ENCODE peak calls at places on chromosomes 16 and 17, in nine cellular contexts. One of them, this sample, is unnamed. For H3K4me1, the result is how much of the 10 kb centered on the place peaks cover.

GRCh38 chr17:50214986-50215730 is 13.7 kb upstream of the COL1A1 start:
- DNase-seq in PC-9: no peak
- DNase-seq in upper lobe of right lung: no peak
- DNase-seq in A673: no peak
- DNase-seq in left ventricle myocardium inferior: no peak
- DNase-seq in neuronal stem cell: no peak
- DNase-seq in ovary: no peak
- DNase-seq in GM23248: peak
- DNase-seq in heart right ventricle: no peak
- DNase-seq in this sample: no peak

GRCh38 chr17:64780096-64781012 is 118.2 kb upstream of the SMURF2 start:
- DNase-seq in A673: peak
- DNase-seq in PC-9: peak
- DNase-seq in ovary: no peak
- DNase-seq in upper lobe of right lung: peak
- DNase-seq in GM23248: peak
- DNase-seq in heart right ventricle: peak
- DNase-seq in left ventricle myocardium inferior: peak
- DNase-seq in neuronal stem cell: no peak
- DNase-seq in this sample: peak

GRCh38 chr17:13594762-13595697 is 6.7 kb downstream of the HS3ST3A1 start:
- DNase-seq in left ventricle myocardium inferior: peak
- DNase-seq in upper lobe of right lung: no peak
- DNase-seq in neuronal stem cell: peak
- DNase-seq in GM23248: peak
- DNase-seq in ovary: peak
- DNase-seq in A673: peak
- DNase-seq in PC-9: peak
- DNase-seq in heart right ventricle: peak
- DNase-seq in this sample: peak

GRCh38 chr17:5705081-5705875 is 121.0 kb upstream of the NLRP1 start:
- DNase-seq in GM23248: peak
- DNase-seq in heart right ventricle: no peak
- DNase-seq in ovary: no peak
- DNase-seq in A673: peak
- DNase-seq in upper lobe of right lung: no peak
- DNase-seq in neuronal stem cell: peak
- DNase-seq in PC-9: no peak
- DNase-seq in left ventricle myocardium inferior: no peak
- DNase-seq in this sample: no peak

GRCh38 chr16:84103678-84104077 is 13.1 kb downstream of the MBTPS1 start:
- DNase-seq in upper lobe of right lung: no peak
- DNase-seq in heart right ventricle: no peak
- DNase-seq in PC-9: peak
- DNase-seq in ovary: no peak
- DNase-seq in A673: no peak
- DNase-seq in neuronal stem cell: no peak
- DNase-seq in left ventricle myocardium inferior: no peak
- DNase-seq in GM23248: peak
- DNase-seq in this sample: no peak

GRCh38 chr17:72151565-72152391 is 31.0 kb downstream of the SOX9 start:
- DNase-seq in heart right ventricle: peak
- DNase-seq in left ventricle myocardium inferior: peak
- DNase-seq in neuronal stem cell: peak
- DNase-seq in ovary: no peak
- DNase-seq in A673: no peak
- DNase-seq in PC-9: peak
- DNase-seq in GM23248: peak
- DNase-seq in upper lobe of right lung: peak
- DNase-seq in this sample: no peak

GRCh38 chr16:54632821-54633220 is 297.8 kb upstream of the IRX5 start:
- DNase-seq in GM23248: no peak
- DNase-seq in PC-9: no peak
- DNase-seq in heart right ventricle: no peak
- DNase-seq in A673: no peak
- DNase-seq in ovary: no peak
- DNase-seq in neuronal stem cell: no peak
- DNase-seq in left ventricle myocardium inferior: no peak
- DNase-seq in upper lobe of right lung: no peak
- DNase-seq in this sample: no peak

GRCh38 chr16:49652441-49653175 is 203.3 kb downstream of the ZNF423 start:
- DNase-seq in neuronal stem cell: no peak
- DNase-seq in upper lobe of right lung: no peak
- DNase-seq in PC-9: no peak
- DNase-seq in heart right ventricle: peak
- DNase-seq in GM23248: peak
- DNase-seq in left ventricle myocardium inferior: peak
- DNase-seq in ovary: peak
- DNase-seq in A673: peak
- DNase-seq in this sample: peak

DNA sequence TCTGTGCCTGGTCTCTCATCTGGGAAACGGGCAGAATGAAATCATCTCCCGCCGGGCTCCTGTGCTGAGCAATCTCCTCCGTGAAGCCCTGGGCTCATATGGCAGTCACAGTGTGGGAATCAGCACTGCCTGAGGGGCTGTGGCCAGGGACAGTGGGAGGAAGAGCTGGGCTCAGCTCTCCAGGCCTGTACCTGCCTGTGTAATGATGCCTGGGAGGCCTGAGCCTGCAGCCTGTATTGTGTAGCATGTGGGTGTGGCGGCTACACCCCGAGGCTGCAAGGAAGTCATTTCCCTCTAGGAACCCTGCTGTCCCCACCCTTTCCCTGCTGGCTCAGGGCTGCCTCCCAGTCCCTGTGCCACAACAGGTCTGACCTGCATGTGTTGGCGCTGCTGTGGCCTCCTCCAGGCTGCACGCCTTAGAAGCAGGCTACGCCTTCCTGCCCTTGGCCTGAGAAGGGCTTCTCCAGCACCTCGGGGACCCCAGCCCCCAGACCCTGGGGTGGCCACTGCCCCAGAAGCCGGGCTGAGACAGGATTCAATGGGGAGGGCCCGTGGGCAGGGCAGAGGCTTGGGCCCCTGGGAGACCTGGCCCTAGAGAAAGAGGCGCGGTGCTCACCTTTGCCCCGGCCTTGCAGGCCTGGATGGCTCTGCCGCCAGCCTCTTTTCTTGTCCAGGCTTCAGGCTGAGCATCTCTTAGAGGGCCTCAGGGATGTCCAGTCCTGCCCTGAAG is 2.1 kb downstream of the ITGB4 start:
- DNase-seq in A673: no peak
- DNase-seq in ovary: no peak
- DNase-seq in upper lobe of right lung: no peak
- DNase-seq in neuronal stem cell: no peak
- DNase-seq in heart right ventricle: no peak
- DNase-seq in left ventricle myocardium inferior: peak
- DNase-seq in PC-9: peak
- DNase-seq in GM23248: peak
- DNase-seq in this sample: no peak
- H3K4me3 ChIP-seq in A673: no peak
- H3K4me3 ChIP-seq in ovary: no peak
- H3K4me3 ChIP-seq in upper lobe of right lung: peak
- H3K4me3 ChIP-seq in neuronal stem cell: no peak
- H3K4me3 ChIP-seq in heart right ventricle: no peak
- H3K4me3 ChIP-seq in left ventricle myocardium inferior: peak
- H3K4me3 ChIP-seq in PC-9: peak
- H3K4me3 ChIP-seq in GM23248: no peak
- H3K4me3 ChIP-seq in this sample: no peak

GRCh38 chr17:40540448-40540847 is 24.8 kb downstream of the CCR7 start:
- DNase-seq in neuronal stem cell: no peak
- DNase-seq in heart right ventricle: no peak
- DNase-seq in left ventricle myocardium inferior: no peak
- DNase-seq in ovary: peak
- DNase-seq in GM23248: no peak
- DNase-seq in A673: no peak
- DNase-seq in PC-9: no peak
- DNase-seq in upper lobe of right lung: peak
- DNase-seq in this sample: no peak

GRCh38 chr17:40541060-40541872 is 24.0 kb downstream of the CCR7 start:
- DNase-seq in heart right ventricle: no peak
- DNase-seq in ovary: peak
- DNase-seq in left ventricle myocardium inferior: no peak
- DNase-seq in GM23248: no peak
- DNase-seq in PC-9: no peak
- DNase-seq in upper lobe of right lung: peak
- DNase-seq in A673: no peak
- DNase-seq in neuronal stem cell: no peak
- DNase-seq in this sample: no peak

GRCh38 chr17:40545660-40546059 is 19.6 kb downstream of the CCR7 start:
- DNase-seq in upper lobe of right lung: peak
- DNase-seq in left ventricle myocardium inferior: no peak
- DNase-seq in ovary: no peak
- DNase-seq in A673: no peak
- DNase-seq in neuronal stem cell: no peak
- DNase-seq in heart right ventricle: no peak
- DNase-seq in PC-9: no peak
- DNase-seq in GM23248: no peak
- DNase-seq in this sample: peak

GRCh38 chr17:40541873-40542561 is 23.3 kb downstream of the CCR7 start:
- DNase-seq in ovary: no peak
- DNase-seq in PC-9: no peak
- DNase-seq in heart right ventricle: peak
- DNase-seq in upper lobe of right lung: peak
- DNase-seq in left ventricle myocardium inferior: peak
- DNase-seq in GM23248: peak
- DNase-seq in neuronal stem cell: no peak
- DNase-seq in A673: no peak
- DNase-seq in this sample: peak

DNA sequence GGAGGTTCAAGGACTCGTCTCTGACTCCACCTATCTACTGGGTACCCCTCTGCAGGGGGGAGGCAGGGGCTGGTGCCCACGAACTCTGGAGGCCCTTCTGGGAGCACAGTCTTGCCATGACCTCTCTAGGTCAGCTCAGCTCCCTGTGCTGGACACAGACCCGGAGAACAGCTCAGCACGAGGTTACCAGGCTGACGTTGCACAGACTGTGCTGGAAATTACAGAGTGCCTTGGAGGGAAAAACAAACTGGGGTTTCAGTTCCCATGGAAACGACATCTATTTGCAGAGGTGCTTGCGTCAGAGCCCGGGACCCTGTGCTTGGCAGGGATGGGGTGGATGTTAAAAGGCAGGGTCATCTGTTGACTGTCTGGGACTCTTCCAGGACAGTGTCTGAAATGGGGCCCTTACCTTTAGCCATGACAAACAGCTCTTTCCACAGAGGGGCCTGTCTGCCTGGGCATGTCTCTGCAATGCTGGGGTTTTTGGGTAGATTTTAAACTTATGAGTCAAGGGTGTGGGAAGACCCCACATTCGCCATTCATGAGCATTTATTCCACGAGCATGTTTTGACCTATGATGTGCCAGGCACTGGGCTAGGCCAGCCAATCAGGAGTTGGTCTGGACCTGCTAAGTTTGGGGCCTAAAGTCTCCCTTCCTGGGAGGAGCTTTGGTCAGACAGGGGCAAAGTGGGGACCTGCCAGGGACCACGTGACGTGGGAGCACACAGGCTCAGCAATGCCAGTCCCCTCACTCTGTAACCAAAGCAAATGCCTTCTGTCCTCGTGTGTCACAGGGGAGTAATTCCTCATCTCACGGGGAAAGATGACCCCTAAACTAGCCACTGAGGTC is 22.5 kb downstream of the CCR7 start:
- DNase-seq in neuronal stem cell: no peak
- DNase-seq in PC-9: no peak
- DNase-seq in upper lobe of right lung: peak
- DNase-seq in heart right ventricle: peak
- DNase-seq in A673: no peak
- DNase-seq in ovary: peak
- DNase-seq in left ventricle myocardium inferior: peak
- DNase-seq in GM23248: peak
- DNase-seq in this sample: peak
- H3K4me1 ChIP-seq in neuronal stem cell: under half
- H3K4me1 ChIP-seq in PC-9: under half
- H3K4me1 ChIP-seq in upper lobe of right lung: half or more
- H3K4me1 ChIP-seq in heart right ventricle: half or more
- H3K4me1 ChIP-seq in A673: under half
- H3K4me1 ChIP-seq in ovary: under half
- H3K4me1 ChIP-seq in left ventricle myocardium inferior: half or more
- H3K4me1 ChIP-seq in GM23248: under half
- H3K4me1 ChIP-seq in this sample: half or more

DNA sequence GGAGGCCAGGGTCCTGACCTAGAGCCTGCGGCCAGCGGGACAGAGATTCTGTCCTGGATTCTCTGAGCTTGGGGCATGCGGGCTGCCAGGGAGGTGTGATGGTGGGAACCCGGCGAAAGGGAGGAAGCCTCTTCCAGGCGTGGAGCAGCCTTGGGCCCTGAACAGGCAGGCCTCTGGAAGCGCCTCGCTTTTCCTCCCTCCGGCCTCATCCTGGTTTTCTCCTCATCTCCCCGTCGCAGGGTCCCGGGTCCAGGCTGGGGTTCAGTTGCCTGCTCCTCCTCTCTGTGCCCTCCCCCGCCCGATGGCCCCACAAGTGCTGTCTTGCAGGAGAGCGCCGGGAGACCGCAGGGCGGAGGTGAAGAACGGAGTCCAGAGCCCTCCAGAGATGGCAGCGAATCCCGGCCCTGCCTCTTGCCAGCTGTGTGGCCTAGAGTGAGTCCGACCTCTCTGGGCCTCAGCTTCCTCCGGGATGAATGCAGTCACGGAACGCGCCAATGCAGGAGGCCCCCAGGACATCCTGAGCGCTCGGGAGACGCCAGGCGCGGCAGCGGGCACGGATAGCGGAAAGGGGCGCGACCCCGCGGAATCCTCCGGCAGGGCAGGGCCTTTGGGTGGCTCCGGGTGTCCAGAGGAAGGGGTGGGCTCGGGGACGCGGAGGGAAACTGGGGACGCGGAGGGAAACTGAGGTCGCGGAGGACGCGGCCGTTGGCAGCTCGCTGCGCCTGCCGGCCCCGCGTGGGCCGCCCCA is 553 bp upstream of the RAB11FIP4 start:
- DNase-seq in left ventricle myocardium inferior: no peak
- DNase-seq in neuronal stem cell: no peak
- DNase-seq in ovary: no peak
- DNase-seq in GM23248: peak
- DNase-seq in heart right ventricle: no peak
- DNase-seq in A673: no peak
- DNase-seq in upper lobe of right lung: no peak
- DNase-seq in PC-9: no peak
- DNase-seq in this sample: peak
- H3K4me3 ChIP-seq in left ventricle myocardium inferior: peak
- H3K4me3 ChIP-seq in neuronal stem cell: peak
- H3K4me3 ChIP-seq in ovary: peak
- H3K4me3 ChIP-seq in GM23248: peak
- H3K4me3 ChIP-seq in heart right ventricle: peak
- H3K4me3 ChIP-seq in A673: peak
- H3K4me3 ChIP-seq in upper lobe of right lung: peak
- H3K4me3 ChIP-seq in PC-9: no peak
- H3K4me3 ChIP-seq in this sample: peak

GRCh38 chr16:8182761-8183160 is 407.6 kb downstream of the TMEM114 start:
- DNase-seq in PC-9: no peak
- DNase-seq in ovary: no peak
- DNase-seq in A673: no peak
- DNase-seq in GM23248: no peak
- DNase-seq in heart right ventricle: no peak
- DNase-seq in upper lobe of right lung: no peak
- DNase-seq in neuronal stem cell: no peak
- DNase-seq in left ventricle myocardium inferior: no peak
- DNase-seq in this sample: no peak

GRCh38 chr16:8183186-8184099 is 406.9 kb downstream of the TMEM114 start:
- DNase-seq in ovary: no peak
- DNase-seq in upper lobe of right lung: no peak
- DNase-seq in A673: no peak
- DNase-seq in PC-9: no peak
- DNase-seq in left ventricle myocardium inferior: no peak
- DNase-seq in GM23248: no peak
- DNase-seq in heart right ventricle: no peak
- DNase-seq in neuronal stem cell: no peak
- DNase-seq in this sample: no peak

GRCh38 chr16:8187782-8188372 is 402.4 kb downstream of the TMEM114 start:
- DNase-seq in heart right ventricle: no peak
- DNase-seq in A673: no peak
- DNase-seq in PC-9: no peak
- DNase-seq in left ventricle myocardium inferior: no peak
- DNase-seq in upper lobe of right lung: no peak
- DNase-seq in neuronal stem cell: no peak
- DNase-seq in ovary: no peak
- DNase-seq in GM23248: no peak
- DNase-seq in this sample: no peak

DNA sequence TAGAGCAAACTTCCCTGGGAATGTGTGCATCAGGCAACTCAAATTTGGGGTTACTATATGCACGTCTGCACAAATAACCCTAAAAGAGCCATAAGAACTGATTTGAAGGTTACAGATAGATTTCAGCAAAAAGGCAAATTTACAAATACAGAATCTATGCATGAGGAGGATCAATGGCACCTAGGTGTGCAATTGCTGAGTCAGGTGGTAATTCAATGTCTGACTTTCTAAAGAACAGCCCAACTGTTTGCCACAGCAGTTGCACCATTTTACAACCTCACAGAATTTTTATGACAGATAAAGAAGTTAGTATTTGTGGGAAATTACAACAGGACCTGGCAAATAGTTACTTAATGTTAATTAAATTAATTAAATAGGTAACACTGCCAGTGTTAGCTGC is 405.5 kb downstream of the TMEM114 start:
- DNase-seq in A673: no peak
- DNase-seq in GM23248: no peak
- DNase-seq in neuronal stem cell: no peak
- DNase-seq in ovary: no peak
- DNase-seq in heart right ventricle: no peak
- DNase-seq in PC-9: no peak
- DNase-seq in left ventricle myocardium inferior: no peak
- DNase-seq in upper lobe of right lung: no peak
- DNase-seq in this sample: no peak
- H3K4me1 ChIP-seq in A673: under half
- H3K4me1 ChIP-seq in GM23248: under half
- H3K4me1 ChIP-seq in neuronal stem cell: under half
- H3K4me1 ChIP-seq in ovary: under half
- H3K4me1 ChIP-seq in heart right ventricle: under half
- H3K4me1 ChIP-seq in PC-9: under half
- H3K4me1 ChIP-seq in left ventricle myocardium inferior: under half
- H3K4me1 ChIP-seq in upper lobe of right lung: under half
- H3K4me1 ChIP-seq in this sample: under half

This sample was measured in tibial artery.